ENCODE peak calls at places on chromosomes 13 and 19, in five cellular contexts. J is K562, F is GM12891, C is GM12878, T is SK-N-SH. M is an unnamed sample.

GRCh38 chr19:36939153-36939552 is 23.0 kb downstream of the ZNF568 start:
- DNase-seq in J (no peak), F (no peak), C (no peak), T (peak; percentile 17), M (no peak)

GRCh38 chr13:19713186-19713965 is 69.4 kb downstream of the PSPC1 start:
- DNase-seq in J (no peak), F (no peak), C (peak; percentile 13), T (no peak), M (no peak)

GRCh38 chr19:17089238-17089637 is 13.7 kb downstream of the MYO9B start:
- DNase-seq in J (no peak), F (no peak), C (no peak), T (no peak), M (no peak)

GRCh38 chr19:46181386-46181774 is 33.3 kb downstream of the IGFL2 start:
- DNase-seq in J (no peak), F (no peak), C (no peak), T (no peak), M (no peak)

GRCh38 chr19:21610787-21611186 is 105.4 kb downstream of the ZNF429 start:
- DNase-seq in J (no peak), F (no peak), C (no peak), T (no peak), M (no peak)

GRCh38 chr13:87671824-87672603 is 843 bp downstream of the SLITRK5 start:
- DNase-seq in J (no peak), F (no peak), C (no peak), T (peak; percentile 59), M (no peak)

GRCh38 chr13:62973804-62974203 is 1558.2 kb upstream of the PCDH20 start:
- DNase-seq in J (no peak), F (no peak), C (no peak), T (no peak), M (no peak)

GRCh38 chr19:19595171-19595701 is 23.3 kb downstream of the PBX4 start:
- DNase-seq in J (no peak), F (no peak), C (no peak), T (peak; percentile 72), M (no peak)

GRCh38 chr19:33413868-33414666 is 40.6 kb downstream of the CEBPG start:
- DNase-seq in J (no peak), F (no peak), C (no peak), T (peak; percentile 72), M (no peak)

GRCh38 chr13:113209336-113209879 is at the start of gene CUL4A:
- DNase-seq in J (peak; percentile 70), F (peak; percentile 61), C (no peak), T (peak; percentile 90), M (peak; percentile 53)

GRCh38 chr19:21352830-21353229 is 6.0 kb upstream of the ZNF738 start:
- DNase-seq in J (no peak), F (no peak), C (no peak), T (no peak), M (no peak)

GRCh38 chr19:44303305-44303704 is 1.5 kb downstream of the ZNF235 start:
- DNase-seq in J (no peak), F (no peak), C (no peak), T (peak; percentile 27), M (no peak)

GRCh38 chr13:51760592-51760991 is 43.4 kb downstream of the DHRS12 start:
- DNase-seq in J (no peak), F (no peak), C (no peak), T (no peak), M (no peak)

GRCh38 chr13:101915755-101916107 is 463.3 kb downstream of the ITGBL1 start:
- DNase-seq in J (no peak), F (no peak), C (no peak), T (no peak), M (no peak)

GRCh38 chr13:83879431-83880171 is 2.7 kb downstream of the SLITRK1 start:
- DNase-seq in J (no peak), F (no peak), C (no peak), T (no peak), M (no peak)

GRCh38 chr19:33064117-33064777 is 441 bp downstream of the RHPN2 start:
- DNase-seq in J (peak; percentile 74), F (peak; percentile 60), C (no peak), T (peak; percentile 84), M (peak; percentile 45)

GRCh38 chr19:50817941-50818858 is 5.4 kb downstream of the KLK1 start:
- DNase-seq in J (peak; percentile 96), F (peak; percentile 91), C (peak; percentile 63), T (peak; percentile 95), M (peak; percentile 91)

GRCh38 chr13:106919093-106919492 is 351.2 kb upstream of the ARGLU1 start:
- DNase-seq in J (no peak), F (no peak), C (no peak), T (no peak), M (no peak)

DNA sequence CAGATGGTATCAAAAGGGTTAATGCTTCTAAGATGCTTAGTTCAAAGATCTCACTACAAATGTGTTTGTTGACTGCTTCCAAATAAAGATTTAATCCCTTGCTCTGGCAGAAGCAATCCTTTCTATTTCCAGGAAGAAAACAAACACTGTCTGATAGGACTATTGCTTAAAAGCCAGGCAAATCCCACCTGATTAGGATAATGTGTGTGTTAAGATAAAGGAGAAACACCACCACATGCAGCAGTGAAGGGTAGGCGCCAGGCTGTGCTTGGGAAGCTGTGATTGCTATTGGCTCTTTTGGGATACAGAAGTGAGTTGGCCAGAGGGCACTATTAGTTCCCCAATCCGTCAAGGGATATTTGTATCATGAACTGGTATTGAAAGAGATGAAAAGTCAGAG is 62.8 kb upstream of the LRCH1 start:
- DNase-seq in J (no peak), F (no peak), C (no peak), T (peak; percentile 30), M (no peak)
- TF ChIP-seq TAF1 in J (no peak), F (no peak), C (no peak), T (no peak), M (no peak)

DNA sequence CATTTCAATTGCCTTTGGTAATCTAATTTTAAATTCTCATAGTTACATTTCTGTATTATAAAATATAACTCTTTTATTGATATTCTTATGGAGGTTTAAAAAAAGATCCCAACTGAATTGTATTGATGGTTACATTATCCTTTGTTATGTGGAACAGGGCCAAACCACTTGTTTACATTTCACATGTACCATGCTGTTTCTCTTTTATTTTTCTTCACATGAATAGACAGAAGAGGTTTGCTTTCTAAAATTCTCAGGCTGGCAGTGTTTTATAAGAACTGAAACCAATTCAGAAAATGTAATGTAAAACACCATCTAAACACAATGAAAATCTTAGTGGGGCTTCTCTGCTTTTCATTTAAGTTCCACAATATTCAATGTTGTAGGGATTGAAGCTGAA is 122.5 kb downstream of the GPC5 start:
- DNase-seq in J (no peak), F (no peak), C (no peak), T (no peak), M (no peak)
- TF ChIP-seq TAF1 in J (no peak), F (no peak), C (no peak), T (no peak), M (no peak)

GRCh38 chr19:55212447-55212846 is 3.1 kb upstream of the PTPRH start:
- DNase-seq in J (peak; percentile 66), F (no peak), C (peak; percentile 13), T (no peak), M (no peak)
- TF ChIP-seq TAF1 in J (no peak), F (no peak), C (no peak), T (no peak), M (no peak)

GRCh38 chr13:95235199-95235726 is 66.0 kb downstream of the ABCC4 start:
- DNase-seq in J (no peak), F (no peak), C (no peak), T (no peak), M (no peak)

GRCh38 chr13:95235944-95236343 is 65.3 kb downstream of the ABCC4 start:
- DNase-seq in J (no peak), F (no peak), C (no peak), T (no peak), M (no peak)

GRCh38 chr13:95237310-95237870 is 63.9 kb downstream of the ABCC4 start:
- DNase-seq in J (no peak), F (no peak), C (no peak), T (no peak), M (no peak)

GRCh38 chr13:95239293-95239692 is 62.0 kb downstream of the ABCC4 start:
- DNase-seq in J (no peak), F (no peak), C (no peak), T (no peak), M (no peak)

GRCh38 chr13:95236774-95237173 is 64.5 kb downstream of the ABCC4 start:
- DNase-seq in J (no peak), F (no peak), C (no peak), T (no peak), M (no peak)
- TF ChIP-seq TAF1 in J (no peak), F (no peak), C (no peak), T (no peak), M (no peak)

DNA sequence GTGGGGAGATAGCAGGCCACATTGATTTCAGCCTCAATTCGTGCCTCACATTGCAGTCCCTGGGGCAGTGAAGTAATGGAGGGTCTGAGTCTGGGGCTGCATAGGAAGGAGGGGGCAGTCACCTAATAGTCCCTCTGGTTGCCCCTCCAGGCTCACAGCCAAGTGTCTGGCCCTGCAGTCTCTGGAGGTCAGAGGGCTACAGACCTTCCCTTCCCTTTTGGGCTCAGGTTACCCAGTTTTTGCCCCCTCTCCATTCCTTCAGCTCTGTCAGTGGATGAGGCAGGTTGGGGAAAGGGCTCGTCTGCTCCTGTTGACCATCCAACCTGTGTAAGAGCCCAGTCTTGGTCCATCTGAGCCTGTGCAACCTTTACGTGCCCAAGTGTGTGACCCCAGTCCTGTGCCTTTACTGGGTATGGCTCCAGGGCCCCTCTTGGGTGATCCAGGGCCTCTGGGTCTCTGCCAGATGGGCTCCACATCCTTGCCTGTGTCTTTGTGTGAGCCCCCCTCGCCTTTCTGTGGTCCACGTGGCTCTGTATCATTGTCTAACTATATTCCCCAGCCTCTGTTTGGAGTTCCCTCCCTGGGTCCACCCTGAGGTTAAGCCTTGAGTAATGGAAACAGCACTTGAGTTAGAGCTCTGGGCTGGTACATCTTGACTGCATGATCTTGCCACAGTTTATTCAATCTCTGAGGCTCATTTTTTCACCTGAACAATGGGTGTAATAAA is 13.1 kb downstream of the CIC start:
- DNase-seq in J (no peak), F (no peak), C (no peak), T (no peak), M (no peak)
- TF ChIP-seq TAF1 in J (no peak), F (no peak), C (no peak), T (no peak), M (no peak)

GRCh38 chr19:11251650-11252314 is 10.5 kb downstream of the DOCK6 start:
- DNase-seq in J (no peak), F (no peak), C (no peak), T (no peak), M (no peak)

GRCh38 chr19:11252665-11253355 is 9.5 kb downstream of the DOCK6 start:
- DNase-seq in J (no peak), F (no peak), C (no peak), T (no peak), M (no peak)

GRCh38 chr19:11248852-11249251 is 9.4 kb downstream of the ANGPTL8 start:
- DNase-seq in J (no peak), F (no peak), C (no peak), T (no peak), M (no peak)

GRCh38 chr19:11247934-11248333 is 8.5 kb downstream of the ANGPTL8 start:
- DNase-seq in J (no peak), F (no peak), C (no peak), T (no peak), M (no peak)

GRCh38 chr19:11251217-11251616 is 11.1 kb downstream of the DOCK6 start:
- DNase-seq in J (no peak), F (no peak), C (no peak), T (no peak), M (no peak)
- TF ChIP-seq TAF1 in J (no peak), F (no peak), C (no peak), T (no peak), M (no peak)

M was measured in GM12892.